ENCODE peak calls at places on chromosomes 4 and X, in ten cellular contexts. A, Z, C, L, Q, M, D, N, E and R are unnamed samples.

GRCh38 chr4:124178449-124179021 is 534.0 kb downstream of the ANKRD50 start:
- DNase-seq in E (peak; percentile 27), N (no peak), M (no peak), D (peak; percentile 81), Q (peak; percentile 20), Z (peak; percentile 47), C (no peak), A (no peak), L (no peak), R (no peak)

GRCh38 chr4:40241936-40242590 is 45.2 kb downstream of the RHOH start:
- DNase-seq in D (no peak), N (no peak), A (no peak), L (no peak), Z (no peak), Q (no peak), C (no peak), M (no peak), E (no peak), R (no peak)

GRCh38 chr4:124202106-124202505 is 510.4 kb downstream of the ANKRD50 start:
- DNase-seq in Q (peak; percentile 78), M (peak; percentile 76), D (peak; percentile 82), L (no peak), E (no peak), C (no peak), A (no peak), Z (peak; percentile 70), N (no peak), R (no peak)

GRCh38 chrX:86104526-86104925 is 43.7 kb upstream of the DACH2 start:
- DNase-seq in L (no peak), D (no peak), C (no peak), M (no peak), A (no peak), E (no peak), Q (no peak), N (no peak), Z (no peak), R (no peak)

GRCh38 chr4:81626851-81627250 is 155.1 kb upstream of the RASGEF1B start:
- DNase-seq in D (no peak), Q (no peak), Z (no peak), N (no peak), C (no peak), E (no peak), A (no peak), L (no peak), M (no peak), R (no peak)

GRCh38 chr4:88803600-88804096 is 106.0 kb upstream of the NAP1L5 start:
- DNase-seq in C (no peak), Q (peak; percentile 93), N (no peak), D (peak; percentile 92), Z (no peak), M (peak; percentile 72), E (peak; percentile 95), L (no peak), A (no peak), R (no peak)

GRCh38 chr4:113539408-113539807 is 222.1 kb downstream of the CAMK2D start:
- DNase-seq in A (no peak), D (peak; percentile 68), C (no peak), L (no peak), Q (peak; percentile 27), M (no peak), N (no peak), Z (no peak), E (peak; percentile 13), R (no peak)

GRCh38 chr4:157076578-157076947 is 613 bp downstream of the GLRB start:
- DNase-seq in L (no peak), Q (no peak), D (no peak), E (no peak), N (no peak), C (no peak), Z (no peak), A (peak; percentile 0), M (peak; percentile 47), R (peak; percentile 12)

GRCh38 chr4:172927096-172927495 is 241.5 kb upstream of the GALNT7 start:
- DNase-seq in Z (no peak), E (no peak), N (no peak), L (no peak), D (no peak), M (no peak), A (no peak), Q (no peak), C (no peak), R (peak; percentile 40)

GRCh38 chr4:3785292-3785565 is 19.0 kb downstream of the ADRA2C start:
- DNase-seq in C (no peak), L (no peak), M (no peak), E (no peak), N (no peak), Z (no peak), D (no peak), A (no peak), Q (no peak), R (no peak)

GRCh38 chr4:54230479-54231418 is 1.7 kb downstream of the PDGFRA start:
- DNase-seq in E (no peak), C (no peak), L (no peak), A (no peak), Z (peak; percentile 70), Q (peak; percentile 85), M (peak; percentile 81), D (peak; percentile 90), N (no peak), R (no peak)

GRCh38 chr4:101370663-101371210 is 23.4 kb upstream of the PPP3CA start:
- DNase-seq in Z (no peak), M (no peak), Q (no peak), C (no peak), E (no peak), L (no peak), N (no peak), A (no peak), D (no peak), R (no peak)

GRCh38 chr4:88244821-88245579 is 39.4 kb downstream of the PPM1K start:
- DNase-seq in D (no peak), A (no peak), C (no peak), L (peak; percentile 48), M (no peak), E (no peak), Z (no peak), Q (no peak), N (no peak), R (peak; percentile 95)

GRCh38 chrX:106999002-106999975 is 723 bp downstream of the MORC4 start:
- DNase-seq in E (no peak), A (no peak), M (peak; percentile 76), Q (peak; percentile 64), D (peak; percentile 58), Z (peak; percentile 58), L (peak; percentile 53), N (peak; percentile 60), C (no peak), R (peak; percentile 68)

GRCh38 chr4:53365121-53365485 is 758 bp downstream of the SCFD2 start:
- DNase-seq in E (no peak), C (no peak), L (no peak), Z (no peak), N (no peak), D (peak; percentile 23), A (no peak), M (no peak), Q (peak; percentile 31), R (peak; percentile 53)

GRCh38 chrX:10450229-10450958 is 170.0 kb downstream of the MID1 start:
- DNase-seq in E (peak; percentile 42), D (peak; percentile 88), L (no peak), M (no peak), C (no peak), Q (peak; percentile 81), A (no peak), N (no peak), Z (no peak), R (no peak)

GRCh38 chr4:80189956-80190671 is 7.2 kb upstream of the PRDM8 start:
- DNase-seq in L (no peak), M (no peak), N (no peak), Q (peak; percentile 46), A (no peak), Z (no peak), D (peak; percentile 45), C (no peak), E (no peak), R (no peak)

GRCh38 chr4:117357422-117357821 is 272.0 kb upstream of the TRAM1L1 start:
- DNase-seq in N (no peak), Q (no peak), Z (no peak), D (no peak), A (no peak), L (no peak), M (no peak), C (no peak), E (no peak), R (no peak)

GRCh38 chr4:177699365-177700213 is 257.4 kb upstream of the AGA start:
- DNase-seq in M (no peak), A (no peak), L (no peak), C (no peak), Z (no peak), Q (peak; percentile 0), E (peak; percentile 60), N (no peak), D (peak; percentile 54), R (no peak)